ENCODE peak calls at places on chromosomes 11 and 22, in nine cellular contexts. U is fibroblast of pulmonary artery, Q is HFF-Myc, S is left ventricle myocardium inferior, D is mesenchymal stem cell, O is trophoblast cell, J is heart right ventricle, Z is H7, C is A673. L is an unnamed sample.

GRCh38 chr11:95283653-95284052 is 52.7 kb upstream of the SESN3 start:
- DNase-seq in U (peak; percentile 43), Q (no peak), S (no peak), D (peak; percentile 44), O (peak; percentile 27), J (no peak), Z (no peak), C (no peak), L (no peak)

GRCh38 chr11:73453562-73453961 is 77.4 kb downstream of the RELT start:
- DNase-seq in U (peak; percentile 71), Q (no peak), S (no peak), D (peak; percentile 9), O (no peak), J (no peak), Z (no peak), C (no peak), L (no peak)

GRCh38 chr11:43789700-43790443 is 90.8 kb upstream of the ALKBH3 start:
- DNase-seq in U (peak; percentile 61), Q (no peak), S (no peak), D (peak; percentile 51), O (no peak), J (no peak), Z (no peak), C (no peak), L (no peak)

GRCh38 chr11:13091804-13092203 is 82.7 kb downstream of the RASSF10 start:
- DNase-seq in U (no peak), Q (no peak), S (no peak), D (peak; percentile 17), O (no peak), J (no peak), Z (no peak), C (no peak), L (no peak)

GRCh38 chr22:50548046-50548912 is 2.6 kb downstream of the KLHDC7B start:
- DNase-seq in U (no peak), Q (no peak), S (no peak), D (no peak), O (no peak), J (peak; percentile 29), Z (peak; percentile 80), C (no peak), L (no peak)

GRCh38 chr22:50118557-50119168 is 28.9 kb downstream of the MOV10L1 start:
- DNase-seq in U (peak; percentile 100), Q (peak; percentile 52), S (no peak), D (peak; percentile 99), O (no peak), J (no peak), Z (no peak), C (peak; percentile 13), L (no peak)

GRCh38 chr11:73384871-73385692 is 8.9 kb downstream of the RELT start:
- DNase-seq in U (no peak), Q (no peak), S (peak; percentile 65), D (peak; percentile 65), O (no peak), J (peak; percentile 73), Z (no peak), C (no peak), L (no peak)

GRCh38 chr11:15967166-15967565 is 389.2 kb downstream of the SOX6 start:
- DNase-seq in U (peak; percentile 74), Q (peak; percentile 24), S (no peak), D (peak; percentile 43), O (peak; percentile 75), J (no peak), Z (no peak), C (peak; percentile 14), L (no peak)

GRCh38 chr11:68295271-68295670 is 17.1 kb upstream of the LRP5 start:
- DNase-seq in U (no peak), Q (no peak), S (no peak), D (no peak), O (no peak), J (no peak), Z (no peak), C (no peak), L (no peak)

GRCh38 chr11:35141538-35141937 is 2.6 kb downstream of the CD44 start:
- DNase-seq in U (no peak), Q (no peak), S (peak; percentile 39), D (peak; percentile 32), O (no peak), J (peak; percentile 29), Z (no peak), C (no peak), L (no peak)

GRCh38 chr11:1943977-1944376 is 3.2 kb upstream of the MRPL23 start:
- DNase-seq in U (peak; percentile 49), Q (peak; percentile 16), S (no peak), D (no peak), O (no peak), J (no peak), Z (no peak), C (peak; percentile 17), L (no peak)

GRCh38 chr11:34650528-34650927 is 29.6 kb downstream of the EHF start:
- DNase-seq in U (peak; percentile 74), Q (no peak), S (no peak), D (no peak), O (no peak), J (no peak), Z (no peak), C (peak; percentile 52), L (no peak)

GRCh38 chr11:92311616-92312449 is 87.2 kb downstream of the FAT3 start:
- DNase-seq in U (peak; percentile 52), Q (no peak), S (no peak), D (peak; percentile 69), O (peak; percentile 48), J (no peak), Z (peak; percentile 38), C (no peak), L (peak; percentile 75)

GRCh38 chr22:41848468-41848867 is 15.6 kb downstream of the SREBF2 start:
- DNase-seq in U (no peak), Q (no peak), S (peak; percentile 41), D (no peak), O (no peak), J (no peak), Z (no peak), C (no peak), L (no peak)

GRCh38 chr22:47190276-47190956 is 428.0 kb downstream of the TBC1D22A start:
- DNase-seq in U (no peak), Q (no peak), S (no peak), D (no peak), O (no peak), J (no peak), Z (no peak), C (no peak), L (no peak)

GRCh38 chr11:78832226-78832947 is 257.7 kb upstream of the NARS2 start:
- DNase-seq in U (no peak), Q (no peak), S (no peak), D (no peak), O (no peak), J (no peak), Z (no peak), C (no peak), L (no peak)

GRCh38 chr11:12377824-12378593 is 638 bp downstream of the PARVA start:
- DNase-seq in U (peak; percentile 87), Q (peak; percentile 56), S (peak; percentile 74), D (peak; percentile 91), O (peak; percentile 92), J (peak; percentile 74), Z (peak; percentile 93), C (peak; percentile 76), L (peak; percentile 48)

GRCh38 chr11:1822648-1823375 is 12.0 kb upstream of the SYT8 start:
- DNase-seq in U (no peak), Q (no peak), S (no peak), D (no peak), O (no peak), J (no peak), Z (no peak), C (no peak), L (no peak)

DNA sequence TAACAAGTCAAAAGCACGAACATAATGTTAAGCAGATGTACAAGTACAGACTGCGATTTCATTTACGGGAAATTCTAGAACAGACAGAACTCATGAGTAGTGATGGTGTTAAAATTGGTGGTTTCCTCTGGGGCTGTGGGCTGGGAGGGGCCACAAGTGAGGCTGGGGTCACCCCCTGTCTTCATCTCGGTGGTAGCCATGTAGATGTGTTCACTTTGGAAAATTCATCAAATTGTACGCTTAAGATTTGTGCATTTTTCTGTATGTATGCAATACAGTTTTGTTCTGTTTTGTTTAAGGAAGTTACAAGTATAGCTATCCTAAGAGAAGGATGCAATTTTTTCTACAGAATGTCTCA is 504 bp upstream of the ASCC2 start:
- DNase-seq in U (no peak), Q (no peak), S (no peak), D (no peak), O (no peak), J (no peak), Z (peak; percentile 3), C (no peak), L (no peak)
- H3K4me3 ChIP-seq in U (peak overlapping the region; percentile 91), Q (peak overlapping the region; percentile 73), S (peak overlapping the region; percentile 78), D (peak overlapping the region; percentile 86), O (no peak overlapping the region), J (peak overlapping the region; percentile 97), Z (peak overlapping the region; percentile 9), C (peak overlapping the region; percentile 77), L (no peak overlapping the region)

GRCh38 chr11:64661622-64662021 is 61.4 kb downstream of the NRXN2 start:
- DNase-seq in U (no peak), Q (no peak), S (no peak), D (no peak), O (no peak), J (no peak), Z (no peak), C (no peak), L (no peak)
- H3K4me3 ChIP-seq in U (no peak overlapping the region), Q (no peak overlapping the region), S (no peak overlapping the region), D (no peak overlapping the region), O (no peak overlapping the region), J (no peak overlapping the region), Z (no peak overlapping the region), C (no peak overlapping the region), L (no peak overlapping the region)

GRCh38 chr22:37747090-37747714 is 50.4 kb downstream of the TRIOBP start:
- DNase-seq in U (peak; percentile 44), Q (no peak), S (peak; percentile 54), D (peak; percentile 76), O (no peak), J (no peak), Z (peak; percentile 70), C (no peak), L (no peak)

GRCh38 chr22:37748659-37749058 is 51.8 kb downstream of the TRIOBP start:
- DNase-seq in U (no peak), Q (no peak), S (no peak), D (no peak), O (no peak), J (no peak), Z (no peak), C (no peak), L (no peak)

GRCh38 chr22:37749223-37749622 is 52.4 kb downstream of the TRIOBP start:
- DNase-seq in U (no peak), Q (no peak), S (no peak), D (no peak), O (peak; percentile 91), J (no peak), Z (no peak), C (no peak), L (no peak)

GRCh38 chr22:37746366-37747089 is 49.7 kb downstream of the TRIOBP start:
- DNase-seq in U (no peak), Q (no peak), S (peak; percentile 49), D (no peak), O (no peak), J (no peak), Z (peak; percentile 87), C (no peak), L (no peak)

GRCh38 chr22:37747715-37748100 is 50.9 kb downstream of the TRIOBP start:
- DNase-seq in U (no peak), Q (no peak), S (no peak), D (no peak), O (no peak), J (no peak), Z (no peak), C (no peak), L (no peak)
- H3K4me3 ChIP-seq in U (peak overlapping the region; percentile 89), Q (peak overlapping the region; percentile 93), S (peak overlapping the region; percentile 100), D (peak overlapping the region; percentile 99), O (no peak overlapping the region), J (peak overlapping the region; percentile 98), Z (no peak overlapping the region), C (peak overlapping the region; percentile 86), L (no peak overlapping the region)

GRCh38 chr11:111472228-111472627 is 40.0 kb downstream of the BTG4 start:
- DNase-seq in U (no peak), Q (no peak), S (no peak), D (no peak), O (peak; percentile 69), J (no peak), Z (no peak), C (no peak), L (no peak)
- H3K4me3 ChIP-seq in U (no peak overlapping the region), Q (no peak overlapping the region), S (no peak overlapping the region), D (no peak overlapping the region), O (no peak overlapping the region), J (no peak overlapping the region), Z (no peak overlapping the region), C (no peak overlapping the region), L (no peak overlapping the region)